ENCODE peak calls at places on chromosomes 16 and 17, in five cellular contexts. F is uterus, S is germinal center, N is M059J, D is HFF-Myc. Q is an unnamed sample.

GRCh38 chr17:28807925-28808641 is 34.5 kb downstream of the FAM222B start:
- DNase-seq in N (peak), S (no peak), D (peak), F (peak), Q (peak)

GRCh38 chr17:16282522-16282921 is 65.5 kb downstream of the PIGL start:
- DNase-seq in N (peak), D (no peak), S (no peak), F (no peak), Q (no peak)

GRCh38 chr16:67541391-67542263 is 13.0 kb downstream of the RIPOR1 start:
- DNase-seq in D (no peak), S (no peak), F (no peak), N (peak), Q (no peak)

GRCh38 chr17:81712468-81713003 is 452 bp downstream of the SLC25A10 start:
- DNase-seq in F (no peak), D (no peak), S (no peak), N (peak), Q (peak)

GRCh38 chr16:81189100-81189664 is 49.3 kb upstream of the BCO1 start:
- DNase-seq in S (no peak), F (peak), D (no peak), N (no peak), Q (no peak)

GRCh38 chr17:64056269-64057005 is 36.0 kb upstream of the ICAM2 start:
- DNase-seq in N (no peak), D (no peak), F (no peak), S (no peak), Q (no peak)

GRCh38 chr16:87057291-87057881 is 259.8 kb downstream of the C16orf95 start:
- DNase-seq in S (no peak), D (no peak), F (no peak), N (no peak), Q (no peak)

GRCh38 chr17:27319536-27320221 is 25.8 kb downstream of the WSB1 start:
- DNase-seq in N (peak), S (no peak), D (no peak), F (peak), Q (no peak)

GRCh38 chr17:42283241-42284019 is 4.9 kb upstream of the STAT5A start:
- DNase-seq in S (no peak), F (no peak), N (no peak), D (no peak), Q (no peak)

GRCh38 chr17:16428098-16428882 is 12.9 kb downstream of the TRPV2 start:
- DNase-seq in F (peak), S (peak), N (no peak), D (no peak), Q (peak)

GRCh38 chr17:44916059-44916780 is 920 bp upstream of the GFAP start:
- DNase-seq in D (no peak), S (no peak), F (no peak), N (peak), Q (peak)

GRCh38 chr16:57818377-57819055 is 16.2 kb upstream of the KIFC3 start:
- DNase-seq in D (no peak), F (no peak), N (peak), S (no peak), Q (no peak)

GRCh38 chr16:49452568-49452967 is 79.0 kb downstream of the C16orf78 start:
- DNase-seq in F (no peak), S (no peak), N (no peak), D (no peak), Q (no peak)

GRCh38 chr17:78559749-78560368 is 17.3 kb downstream of the DNAH17 start:
- DNase-seq in N (no peak), F (no peak), D (no peak), S (no peak), Q (no peak)

GRCh38 chr16:13453325-13453724 is 466.6 kb upstream of the ERCC4 start:
- DNase-seq in N (no peak), F (no peak), S (no peak), D (no peak), Q (no peak)

GRCh38 chr17:15351487-15351840 is 10.1 kb upstream of the TEKT3 start:
- DNase-seq in F (no peak), N (no peak), D (no peak), S (no peak), Q (no peak)

GRCh38 chr17:44323359-44324091 is 1.1 kb downstream of the SLC25A39 start:
- DNase-seq in N (no peak), D (no peak), F (no peak), S (no peak), Q (no peak)

GRCh38 chr16:88783391-88784073 is 1.5 kb downstream of the PIEZO1 start:
- DNase-seq in F (peak), S (no peak), N (peak), D (no peak), Q (no peak)

GRCh38 chr16:54331241-54332002 is 44.8 kb upstream of the IRX3 start:
- DNase-seq in F (no peak), S (no peak), D (no peak), N (no peak), Q (no peak)

GRCh38 chr16:2044541-2044940 is 3.1 kb downstream of the NTHL1 start:
- DNase-seq in F (no peak), N (no peak), S (no peak), D (no peak), Q (no peak)

GRCh38 chr17:17928422-17929386 is 43.5 kb downstream of the TOM1L2 start:
- DNase-seq in F (no peak), S (no peak), N (no peak), D (no peak), Q (no peak)

GRCh38 chr17:63356275-63356905 is 89.7 kb downstream of the CYB561 start:
- DNase-seq in S (no peak), N (peak), F (peak), D (peak), Q (no peak)

GRCh38 chr17:33973491-33973890 is 281.6 kb upstream of the CCL2 start:
- DNase-seq in D (no peak), N (no peak), S (no peak), F (no peak), Q (no peak)

GRCh38 chr16:20781697-20782096 is 17.9 kb downstream of the ACSM3 start:
- DNase-seq in N (no peak), S (no peak), F (no peak), D (no peak), Q (no peak)

GRCh38 chr17:79778504-79779087 is 648 bp downstream of the CBX2 start:
- DNase-seq in N (no peak), F (no peak), S (peak), D (no peak), Q (no peak)

GRCh38 chr17:77319211-77320031 is 178.7 kb downstream of the SEC14L1 start:
- DNase-seq in N (peak), S (peak), D (no peak), F (peak), Q (no peak)

GRCh38 chr17:43171761-43172487 is 910 bp downstream of the NBR1 start:
- DNase-seq in S (peak), N (peak), D (peak), F (peak), Q (peak)

GRCh38 chr17:7019839-7020519 is 2.9 kb upstream of the BCL6B start:
- DNase-seq in D (no peak), S (no peak), N (peak), F (peak), Q (no peak)

GRCh38 chr17:75131278-75132017 is at the start of gene NT5C:
- DNase-seq in F (peak), D (peak), N (peak), S (peak), Q (peak)

GRCh38 chr17:40485851-40486512 is 15.4 kb downstream of the TNS4 start:
- DNase-seq in N (peak), F (peak), S (no peak), D (peak), Q (peak)

GRCh38 chr16:13127144-13127543 is 225.7 kb downstream of the SHISA9 start:
- DNase-seq in N (no peak), S (no peak), F (no peak), D (no peak), Q (no peak)

GRCh38 chr17:10127819-10128375 is 70.5 kb downstream of the GAS7 start:
- DNase-seq in D (peak), N (no peak), F (peak), S (no peak), Q (no peak)

GRCh38 chr17:48611213-48611612 is 396 bp upstream of the HOXB7 start:
- DNase-seq in F (no peak), S (peak), D (no peak), N (peak), Q (no peak)

GRCh38 chr16:12313902-12314621 is 337.5 kb downstream of the SNX29 start:
- DNase-seq in D (no peak), S (no peak), F (no peak), N (no peak), Q (peak)

GRCh38 chr17:44899074-44899782 is at the start of gene EFTUD2:
- DNase-seq in F (peak), S (peak), N (peak), D (no peak), Q (peak)

GRCh38 chr16:56279132-56279531 is 87.8 kb downstream of the GNAO1 start:
- DNase-seq in D (no peak), F (no peak), N (no peak), S (no peak), Q (no peak)

GRCh38 chr16:83953796-83954576 is 946 bp downstream of the OSGIN1 start:
- DNase-seq in S (peak), N (peak), D (no peak), F (no peak), Q (peak)

GRCh38 chr17:55321507-55322064 is 56.8 kb downstream of the HLF start:
- DNase-seq in N (no peak), S (no peak), D (no peak), F (no peak), Q (no peak)

Q was measured in HepG2.